ENCODE peak calls at places on chromosomes 3 and 15, in four cellular contexts. I is psoas muscle, U is coronary artery, O is brain microvascular endothelial cell. L is an unnamed sample.

GRCh38 chr3:51354766-51355615 is 30.1 kb upstream of the MANF start:
- DNase-seq in I (no peak), U (no peak), O (no peak), L (no peak)

GRCh38 chr3:194447657-194448056 is 39.1 kb downstream of the ATP13A3 start:
- DNase-seq in U (no peak), O (no peak), I (no peak), L (no peak)

GRCh38 chr15:58119016-58119415 is 19.2 kb upstream of the AQP9 start:
- DNase-seq in I (no peak), U (no peak), O (no peak), L (no peak)

GRCh38 chr15:65032823-65033537 is 3.5 kb upstream of the MTFMT start:
- DNase-seq in I (peak), U (peak), O (peak), L (no peak)

GRCh38 chr3:120791010-120791409 is 48.5 kb downstream of the GTF2E1 start:
- DNase-seq in O (no peak), U (no peak), I (no peak), L (no peak)

GRCh38 chr15:81274932-81275341 is 49.0 kb downstream of the STARD5 start:
- DNase-seq in I (peak), U (no peak), O (peak), L (peak)

GRCh38 chr3:133490468-133491351 is 82.8 kb upstream of the CDV3 start:
- DNase-seq in U (no peak), O (no peak), I (no peak), L (no peak)

GRCh38 chr3:171354706-171355582 is 105.3 kb downstream of the TNIK start:
- DNase-seq in I (no peak), O (no peak), U (no peak), L (no peak)

GRCh38 chr15:32825219-32825618 is 107.4 kb downstream of the GREM1 start:
- DNase-seq in U (no peak), O (peak), I (no peak), L (no peak)

GRCh38 chr15:64693134-64693533 is 82.3 kb downstream of the RBPMS2 start:
- DNase-seq in I (peak), U (peak), O (peak), L (no peak)

GRCh38 chr15:78951841-78952238 is 7.0 kb upstream of the CTSH start:
- DNase-seq in I (no peak), U (no peak), O (no peak), L (no peak)

GRCh38 chr15:48636511-48636910 is 9.0 kb downstream of the FBN1 start:
- DNase-seq in I (no peak), O (peak), U (no peak), L (no peak)

GRCh38 chr3:197466586-197467399 is 89.0 kb downstream of the BDH1 start:
- DNase-seq in O (peak), I (no peak), U (no peak), L (no peak)

GRCh38 chr3:126517291-126517951 is at the start of gene UROC1:
- DNase-seq in U (no peak), I (peak), O (no peak), L (no peak)

GRCh38 chr3:166190360-166190759 is 353.1 kb upstream of the BCHE start:
- DNase-seq in O (no peak), I (no peak), U (no peak), L (no peak)

GRCh38 chr3:59235221-59236012 is 185.6 kb upstream of the CFAP20DC start:
- DNase-seq in I (no peak), U (no peak), O (no peak), L (no peak)

GRCh38 chr3:55341502-55342031 is 145.5 kb downstream of the WNT5A start:
- DNase-seq in I (no peak), O (peak), U (no peak), L (no peak)

GRCh38 chr15:78979456-78980320 is 34.8 kb upstream of the CTSH start:
- DNase-seq in I (no peak), O (peak), U (no peak), L (peak)

GRCh38 chr3:41290736-41291135 is 91.4 kb downstream of the CTNNB1 start:
- DNase-seq in U (no peak), I (no peak), O (no peak), L (no peak)

GRCh38 chr3:150751781-150752263 is 11.1 kb downstream of the SIAH2 start:
- DNase-seq in O (no peak), U (no peak), I (no peak), L (no peak)

GRCh38 chr3:45635475-45636256 is 41.1 kb downstream of the LIMD1 start:
- DNase-seq in U (peak), O (peak), I (no peak), L (no peak)

GRCh38 chr3:112979244-112979832 is 4.4 kb upstream of the CD200R1 start:
- DNase-seq in U (no peak), I (no peak), O (no peak), L (no peak)

GRCh38 chr3:131402391-131403039 is 20.9 kb downstream of the NUDT16 start:
- DNase-seq in U (no peak), I (no peak), O (no peak), L (no peak)

GRCh38 chr3:142315083-142315482 is 89.7 kb upstream of the GK5 start:
- DNase-seq in U (no peak), O (peak), I (no peak), L (no peak)

GRCh38 chr15:33150516-33150915 is 44.0 kb downstream of the FMN1 start:
- DNase-seq in O (no peak), U (no peak), I (no peak), L (no peak)

GRCh38 chr3:100044369-100044768 is 69.9 kb downstream of the FILIP1L start:
- DNase-seq in I (no peak), O (no peak), U (no peak), L (no peak)

GRCh38 chr3:55565516-55565915 is 78.4 kb upstream of the WNT5A start:
- DNase-seq in I (no peak), O (no peak), U (no peak), L (no peak)

GRCh38 chr3:182740710-182741109 is 52.6 kb upstream of the ATP11B start:
- DNase-seq in O (no peak), I (no peak), U (no peak), L (no peak)

GRCh38 chr15:69119692-69120395 is 40.6 kb upstream of the GLCE start:
- DNase-seq in O (no peak), I (no peak), U (no peak), L (no peak)

GRCh38 chr3:129304553-129305222 is 26.0 kb downstream of the HMCES start:
- DNase-seq in O (no peak), U (no peak), I (no peak), L (no peak)

GRCh38 chr3:113035387-113035982 is 44.7 kb downstream of the GTPBP8 start:
- DNase-seq in O (peak), U (no peak), I (no peak), L (no peak)

GRCh38 chr3:194540268-194540937 is 53.6 kb upstream of the ATP13A3 start:
- DNase-seq in O (no peak), I (no peak), U (no peak), L (no peak)

GRCh38 chr3:127709320-127710060 is 36.7 kb downstream of the ABTB1 start:
- DNase-seq in O (no peak), U (peak), I (no peak), L (no peak)

GRCh38 chr15:62464705-62465104 is 299.6 kb upstream of the C2CD4B start:
- DNase-seq in I (no peak), U (no peak), O (no peak), L (no peak)

GRCh38 chr15:88440021-88440420 is 27.2 kb downstream of the MRPL46 start:
- DNase-seq in I (no peak), O (peak), U (no peak), L (no peak)

GRCh38 chr3:27532931-27533607 is 48.9 kb upstream of the SLC4A7 start:
- DNase-seq in I (no peak), O (no peak), U (no peak), L (no peak)

GRCh38 chr3:49873623-49874022 is 3.9 kb upstream of the CAMKV start:
- DNase-seq in O (no peak), U (no peak), I (no peak), L (no peak)

GRCh38 chr3:54427951-54428871 is 305.9 kb downstream of the CACNA2D3 start:
- DNase-seq in U (no peak), O (peak), I (peak), L (no peak)

GRCh38 chr3:195236801-195237570 is 34.0 kb downstream of the XXYLT1 start:
- DNase-seq in U (peak), O (no peak), I (peak), L (peak)

GRCh38 chr3:52388933-52389332 is 56.0 kb downstream of the SEMA3G start:
- DNase-seq in U (no peak), O (no peak), I (no peak), L (no peak)
- TF ChIP-seq CTCF in U (no peak), O (peak), I (no peak), L (no peak)

DNA sequence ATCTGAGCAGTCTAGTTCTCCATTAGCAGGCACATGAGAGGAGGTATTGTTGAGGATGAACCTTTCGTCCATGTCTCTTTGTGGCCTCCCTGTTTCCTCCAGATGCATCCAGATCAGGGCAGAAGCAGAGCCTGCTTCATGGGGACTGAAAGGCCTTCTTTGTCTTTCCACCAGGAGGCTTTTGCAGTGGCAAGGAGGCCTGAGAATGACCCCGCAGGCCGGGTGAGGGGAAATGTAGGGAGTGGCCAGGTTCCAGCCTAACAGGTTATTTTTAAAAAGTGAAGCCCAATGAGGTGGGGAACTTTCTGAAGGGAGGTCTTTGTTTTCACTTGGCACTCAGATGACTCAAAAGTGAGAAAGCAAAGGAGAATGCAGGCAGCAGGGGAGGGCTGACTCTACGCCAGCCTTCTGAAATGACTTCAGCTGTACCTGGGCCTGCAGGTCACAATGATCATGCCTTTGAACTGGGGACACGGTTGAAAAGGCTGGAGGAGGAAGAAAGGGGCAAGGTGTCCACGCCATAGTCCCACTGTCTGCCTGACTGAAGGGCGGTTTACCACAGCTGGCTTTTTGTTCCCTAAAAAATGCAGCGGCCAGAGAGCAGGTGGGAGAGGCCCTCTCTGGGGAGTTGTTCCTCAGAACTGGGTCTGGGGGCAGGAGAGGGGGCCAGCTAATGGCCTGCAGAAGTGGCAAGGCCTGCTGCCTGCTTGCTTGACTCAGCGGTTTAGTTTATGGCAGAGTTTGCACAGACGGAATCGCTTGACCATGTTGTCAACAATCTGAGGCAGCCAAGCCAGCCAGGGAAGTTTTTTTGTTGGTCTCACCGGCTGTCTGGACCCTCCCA is 28.7 kb downstream of the CMTM7 start:
- DNase-seq in I (no peak), O (peak), U (no peak), L (no peak)
- TF ChIP-seq CTCF in I (no peak), O (peak), U (no peak), L (no peak)

GRCh38 chr3:164192974-164193373 is 885.3 kb downstream of the SI start:
- DNase-seq in U (no peak), I (no peak), O (no peak), L (no peak)

GRCh38 chr3:164190566-164190965 is 887.7 kb downstream of the SI start:
- DNase-seq in I (no peak), O (no peak), U (no peak), L (no peak)

GRCh38 chr3:164199982-164200823 is 878.1 kb downstream of the SI start:
- DNase-seq in I (no peak), O (no peak), U (no peak), L (no peak)

GRCh38 chr3:164196477-164196876 is 881.8 kb downstream of the SI start:
- DNase-seq in O (no peak), U (no peak), I (no peak), L (no peak)

GRCh38 chr3:164194842-164195241 is 883.5 kb downstream of the SI start:
- DNase-seq in I (no peak), U (no peak), O (no peak), L (no peak)
- TF ChIP-seq CTCF in I (no peak), U (no peak), O (no peak), L (no peak)

DNA sequence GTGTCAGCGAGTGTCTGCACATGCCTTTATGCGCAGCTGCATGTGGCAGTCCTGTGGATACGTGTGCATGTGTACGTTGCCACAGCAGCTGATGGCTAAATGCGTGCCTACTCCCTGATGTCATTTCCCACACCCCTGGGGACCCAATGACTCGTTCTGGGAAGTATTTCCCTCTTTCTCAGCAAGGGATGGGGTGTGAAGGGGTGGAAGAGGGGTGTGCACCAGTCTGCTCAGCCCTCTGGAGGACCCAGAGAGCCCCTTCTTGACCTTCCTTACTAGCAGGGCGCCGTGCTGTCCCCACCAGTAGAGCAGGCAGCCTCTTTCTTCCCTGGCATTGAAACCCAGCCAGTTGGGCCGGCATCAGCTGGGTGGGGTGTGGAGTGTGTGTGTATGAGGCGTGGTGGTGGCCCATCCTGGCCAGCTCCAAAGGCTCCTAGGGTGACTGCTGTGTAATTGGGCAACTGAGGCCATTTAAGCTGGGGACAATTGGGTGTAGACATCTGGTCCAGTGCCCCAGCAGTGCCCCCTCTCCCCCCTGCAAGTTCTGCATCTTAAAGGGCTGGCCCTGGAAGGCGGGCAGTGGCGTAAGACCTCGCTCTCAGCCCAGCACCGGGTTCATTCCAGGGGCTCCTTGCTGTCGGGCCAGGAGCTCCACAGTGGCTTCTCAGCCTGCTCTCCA is 19.2 kb downstream of the SNX33 start:
- DNase-seq in U (peak), O (peak), I (peak), L (no peak)
- TF ChIP-seq CTCF in U (no peak), O (no peak), I (no peak), L (no peak)

GRCh38 chr3:14152233-14152962 is 26.0 kb downstream of the XPC start:
- DNase-seq in O (no peak), I (no peak), U (no peak), L (no peak)
- TF ChIP-seq CTCF in O (peak), I (no peak), U (no peak), L (no peak)

GRCh38 chr3:30628931-30629590 is 22.7 kb downstream of the TGFBR2 start:
- DNase-seq in U (no peak), I (no peak), O (no peak), L (no peak)
- TF ChIP-seq CTCF in U (no peak), I (peak), O (peak), L (no peak)

DNA sequence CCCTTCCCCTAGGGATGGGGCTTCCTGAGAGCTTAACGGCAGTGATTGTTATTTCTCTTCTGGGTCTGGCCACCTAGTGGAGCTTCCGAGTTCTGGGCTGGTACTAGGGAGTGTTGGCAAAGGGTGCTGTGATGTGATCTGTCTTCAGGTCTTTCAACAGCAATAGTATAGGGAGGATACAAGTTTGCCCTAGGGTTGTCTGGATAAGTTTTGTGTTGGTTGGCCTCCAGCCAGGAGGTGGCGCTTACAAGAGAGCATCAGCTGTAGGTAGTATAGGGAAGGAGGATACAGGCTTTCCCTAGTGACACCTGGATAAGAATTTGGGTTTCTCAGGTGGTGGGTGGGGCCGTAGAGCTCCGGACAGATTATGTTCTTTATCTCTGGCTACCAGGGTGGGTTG is 19.2 kb upstream of the CPOX start:
- DNase-seq in O (no peak), U (no peak), I (no peak), L (no peak)
- TF ChIP-seq CTCF in O (peak), U (no peak), I (no peak), L (no peak)

DNA sequence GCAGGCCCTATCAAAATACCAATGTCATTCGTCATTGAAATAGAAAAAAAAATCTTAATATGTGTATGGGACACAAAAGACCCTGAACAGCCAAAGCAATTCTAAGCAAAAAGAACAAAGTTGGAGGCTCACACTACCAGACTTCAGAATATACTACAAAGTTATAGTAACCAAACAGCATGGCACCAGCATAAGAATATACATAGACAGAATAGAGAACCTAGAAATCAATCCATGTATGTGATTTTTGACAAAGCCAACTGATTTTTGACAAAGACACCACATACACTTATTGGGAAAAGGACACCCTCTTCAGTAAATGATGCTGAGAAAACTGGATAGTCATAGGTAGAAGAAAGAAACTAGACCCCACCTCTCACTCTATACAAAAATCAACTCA is 95.0 kb downstream of the C3orf70 start:
- DNase-seq in I (no peak), O (no peak), U (no peak), L (no peak)
- TF ChIP-seq CTCF in I (no peak), O (no peak), U (no peak), L (no peak)

L was measured in omental fat pad.